ENCODE peak calls at places on chromosome 13, in four cellular contexts. P is cardiac muscle cell, Z is HL-60, N is AG10803. Y is an unnamed sample.

GRCh38 chr13:83907196-83907989 is 25.1 kb upstream of the SLITRK1 start:
- DNase-seq in Z (no peak), P (no peak), N (no peak), Y (no peak)

GRCh38 chr13:44810067-44810840 is 179.0 kb downstream of the NUFIP1 start:
- DNase-seq in N (no peak), P (peak; percentile 61), Z (no peak), Y (peak; percentile 11)

GRCh38 chr13:98068511-98068910 is 74.4 kb upstream of the FARP1 start:
- DNase-seq in N (no peak), Z (no peak), P (no peak), Y (peak; percentile 0)

GRCh38 chr13:34076943-34077703 is 259.2 kb downstream of the RFC3 start:
- DNase-seq in Z (no peak), P (peak; percentile 49), N (peak; percentile 73), Y (no peak)

GRCh38 chr13:34416833-34417425 is 525.1 kb upstream of the NBEA start:
- DNase-seq in Z (no peak), N (peak; percentile 87), P (peak; percentile 88), Y (no peak)

GRCh38 chr13:112042496-112042895 is 24.5 kb upstream of the SOX1 start:
- DNase-seq in P (no peak), Z (no peak), N (no peak), Y (no peak)

GRCh38 chr13:24263652-24264051 is 45.7 kb upstream of the C1QTNF9 start:
- DNase-seq in P (peak; percentile 71), Z (no peak), N (peak; percentile 40), Y (no peak)

GRCh38 chr13:101624210-101624922 is 171.9 kb downstream of the ITGBL1 start:
- DNase-seq in Z (no peak), N (no peak), P (no peak), Y (no peak)

GRCh38 chr13:79403113-79403512 is 2.9 kb downstream of the RBM26 start:
- DNase-seq in P (no peak), N (no peak), Z (no peak), Y (no peak)

GRCh38 chr13:99974296-99974938 is 2.9 kb upstream of the ZIC5 start:
- DNase-seq in N (no peak), Z (no peak), P (no peak), Y (no peak)

GRCh38 chr13:99310382-99311031 is 3.3 kb upstream of the GPR183 start:
- DNase-seq in N (peak; percentile 87), P (peak; percentile 54), Z (peak; percentile 68), Y (no peak)

GRCh38 chr13:21657538-21657937 is 13.3 kb upstream of the FGF9 start:
- DNase-seq in N (peak; percentile 43), P (peak; percentile 34), Z (no peak), Y (no peak)

GRCh38 chr13:73228546-73228945 is 169.7 kb downstream of the KLF5 start:
- DNase-seq in N (no peak), Z (no peak), P (peak; percentile 10), Y (no peak)
- TF ChIP-seq CTCF in N (peak; percentile 22), Z (no peak), P (no peak), Y (no peak)

GRCh38 chr13:29523199-29523931 is 72.1 kb downstream of the SLC7A1 start:
- DNase-seq in Z (no peak), N (peak; percentile 77), P (peak; percentile 95), Y (no peak)

GRCh38 chr13:29521336-29521735 is 74.2 kb downstream of the SLC7A1 start:
- DNase-seq in P (no peak), N (no peak), Z (no peak), Y (no peak)

GRCh38 chr13:29520671-29521070 is 74.8 kb downstream of the SLC7A1 start:
- DNase-seq in N (peak; percentile 91), Z (no peak), P (peak; percentile 69), Y (no peak)

GRCh38 chr13:29524176-29524575 is 71.3 kb downstream of the SLC7A1 start:
- DNase-seq in Z (no peak), P (peak; percentile 95), N (no peak), Y (no peak)

DNA sequence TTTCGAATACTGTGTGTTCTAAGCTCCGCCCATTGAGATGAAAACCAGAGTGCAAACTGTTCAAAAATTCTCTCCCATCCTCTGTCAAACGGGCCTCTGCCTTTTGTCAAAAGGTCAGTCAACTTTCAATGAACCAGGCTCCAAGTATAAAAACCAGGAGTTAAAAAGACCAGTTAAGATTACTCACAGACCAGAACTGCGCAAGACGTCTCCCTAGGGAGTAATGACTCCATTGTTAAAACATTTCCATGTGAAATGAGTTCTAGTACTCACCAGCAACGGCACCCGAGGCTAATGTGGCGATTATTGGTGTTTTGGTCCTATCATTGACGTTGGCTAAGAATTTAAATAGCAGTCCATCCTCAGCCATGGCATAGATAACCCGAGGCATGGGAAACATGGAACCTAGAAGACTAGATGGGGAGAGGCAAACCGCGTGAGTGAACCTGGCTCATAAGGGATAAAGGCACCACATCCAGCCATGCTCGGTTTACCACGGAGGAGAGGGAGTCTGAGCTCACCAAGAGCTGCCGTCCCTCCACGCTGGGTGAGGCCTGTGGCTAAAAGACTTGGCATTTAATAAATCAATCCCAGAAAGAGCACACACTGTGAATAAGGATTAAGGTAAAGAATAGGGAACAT is 73.3 kb downstream of the SLC7A1 start:
- DNase-seq in N (peak; percentile 99), Z (no peak), P (peak; percentile 97), Y (no peak)
- TF ChIP-seq CTCF in N (peak; percentile 20), Z (no peak), P (no peak), Y (no peak)

GRCh38 chr13:51647067-51647466 is 62.8 kb downstream of the WDFY2 start:
- DNase-seq in P (no peak), Z (no peak), N (no peak), Y (no peak)

GRCh38 chr13:51643882-51644281 is 59.6 kb downstream of the WDFY2 start:
- DNase-seq in Z (no peak), P (peak; percentile 93), N (peak; percentile 95), Y (no peak)

GRCh38 chr13:51646041-51646670 is 61.9 kb downstream of the WDFY2 start:
- DNase-seq in N (no peak), Z (no peak), P (no peak), Y (no peak)

GRCh38 chr13:51644649-51645048 is 60.4 kb downstream of the WDFY2 start:
- DNase-seq in N (peak; percentile 73), P (peak; percentile 62), Z (no peak), Y (no peak)

DNA sequence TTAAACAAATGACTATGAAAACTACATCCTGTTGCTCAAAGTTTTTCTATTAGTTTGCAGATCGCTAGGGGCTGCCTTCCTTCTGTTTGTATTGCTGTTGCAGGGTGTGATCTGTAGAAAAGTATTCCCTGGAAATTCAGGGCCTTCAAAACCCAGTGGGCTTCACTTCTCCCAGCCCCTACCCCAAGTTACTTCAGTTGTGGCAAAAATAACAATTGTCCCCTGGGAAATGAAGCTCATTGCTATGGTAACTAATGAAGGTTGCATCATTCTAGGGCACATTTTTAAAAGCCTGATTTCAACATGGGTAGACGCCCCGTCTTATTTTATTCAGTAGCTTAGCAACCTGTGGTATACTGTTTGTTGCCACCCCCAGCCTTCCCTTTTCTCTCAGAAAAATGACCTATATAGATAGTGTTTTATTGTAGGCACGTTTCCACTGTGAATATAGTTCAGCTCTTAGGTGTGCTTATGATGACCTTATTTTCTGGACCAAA is 60.9 kb downstream of the WDFY2 start:
- DNase-seq in N (peak; percentile 91), P (peak; percentile 91), Z (peak; percentile 71), Y (no peak)
- TF ChIP-seq CTCF in N (peak; percentile 18), P (no peak), Z (no peak), Y (no peak)

DNA sequence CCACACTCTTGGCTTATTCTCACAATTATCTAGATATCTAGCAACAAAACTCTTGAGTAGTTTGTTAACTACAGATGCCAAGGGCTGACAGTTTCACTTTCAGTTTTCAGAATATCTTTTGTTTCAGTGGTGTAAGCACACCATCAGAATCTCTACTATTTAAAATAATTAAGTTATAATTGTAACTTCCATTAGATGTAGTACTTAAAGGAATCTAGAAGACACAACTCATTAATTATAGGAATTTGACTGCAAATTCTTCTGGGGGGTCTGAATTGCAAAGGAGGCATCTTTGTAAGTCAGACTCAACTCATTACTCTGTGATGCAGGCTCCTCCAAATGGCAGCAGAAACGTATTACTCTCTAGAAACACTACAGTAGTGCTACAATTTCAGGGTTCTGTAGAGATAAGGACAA is 44.9 kb upstream of the USPL1 start:
- DNase-seq in Z (no peak), P (peak; percentile 61), N (peak; percentile 54), Y (no peak)
- TF ChIP-seq CTCF in Z (no peak), P (peak; percentile 42), N (peak; percentile 53), Y (no peak)

DNA sequence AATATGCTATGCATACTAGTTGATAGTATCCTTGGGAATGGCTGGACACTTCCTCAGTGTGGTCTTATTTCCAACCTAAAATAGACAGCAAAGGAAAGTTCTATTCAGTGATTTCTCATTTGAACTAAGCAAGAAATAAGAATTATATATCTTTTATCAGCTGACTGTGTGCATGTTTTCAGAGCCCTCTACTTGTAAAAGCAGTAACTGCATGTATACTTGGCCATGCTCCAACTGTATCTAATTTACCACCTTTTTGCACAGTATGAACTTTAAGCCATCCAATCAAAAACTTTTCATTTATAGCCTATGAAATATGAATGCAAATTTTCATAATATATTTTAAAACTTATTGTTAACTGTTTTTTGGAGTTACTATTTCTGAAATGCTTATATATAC is 136.4 kb upstream of the PCDH9 start:
- DNase-seq in P (peak; percentile 52), Z (no peak), N (peak; percentile 5), Y (no peak)
- TF ChIP-seq CTCF in P (peak; percentile 35), Z (no peak), N (peak; percentile 21), Y (no peak)

DNA sequence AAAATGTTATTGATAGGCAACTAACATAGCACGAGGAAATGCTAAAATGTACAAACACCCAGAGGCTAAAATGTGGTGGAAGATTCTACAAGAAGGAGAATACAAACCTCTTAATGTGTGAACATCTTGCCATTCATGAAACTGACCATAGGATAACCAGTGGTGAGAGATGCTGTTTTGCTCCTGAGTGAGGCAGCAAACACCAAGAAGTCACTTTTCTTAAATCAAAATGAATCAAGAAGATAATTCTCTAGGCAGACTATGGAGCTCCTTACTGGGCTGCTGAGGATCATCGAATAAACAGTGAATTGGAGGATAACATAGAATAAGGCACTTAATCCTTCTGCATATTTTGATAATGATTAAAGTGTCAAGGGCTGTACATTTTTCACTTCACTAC is 375.4 kb upstream of the SLITRK6 start:
- DNase-seq in Z (no peak), P (no peak), N (no peak), Y (no peak)
- TF ChIP-seq CTCF in Z (no peak), P (no peak), N (no peak), Y (no peak)

GRCh38 chr13:77519808-77520207 is 15.7 kb upstream of the SCEL start:
- DNase-seq in N (peak; percentile 17), Z (no peak), P (no peak), Y (no peak)
- TF ChIP-seq CTCF in N (no peak), Z (no peak), P (no peak), Y (no peak)

GRCh38 chr13:27621366-27622101 is at the start of gene POLR1D:
- DNase-seq in N (peak; percentile 60), Z (peak; percentile 72), P (peak; percentile 77), Y (peak; percentile 88)

GRCh38 chr13:27621116-27621365 is 651 bp upstream of the POLR1D start:
- DNase-seq in P (no peak), N (no peak), Z (no peak), Y (no peak)

GRCh38 chr13:27619093-27619705 is 1.1 kb downstream of the LNX2 start:
- DNase-seq in P (peak; percentile 61), Z (no peak), N (peak; percentile 56), Y (no peak)

GRCh38 chr13:27620377-27621115 is at the start of gene LNX2:
- DNase-seq in P (peak; percentile 99), Z (peak; percentile 82), N (peak; percentile 96), Y (peak; percentile 95)

GRCh38 chr13:27619711-27620376 is 485 bp downstream of the LNX2 start:
- DNase-seq in Z (no peak), P (peak; percentile 43), N (peak; percentile 25), Y (peak; percentile 34)
- TF ChIP-seq CTCF in Z (no peak), P (peak; percentile 25), N (peak; percentile 20), Y (peak; percentile 15)